ENCODE peak calls at places on chromosomes 6 and 20, in nine cellular contexts. One of them, this sample, is unnamed.

GRCh38 chr20:58359441-58359840 is 29.6 kb upstream of the VAPB start:
- DNase-seq in GM23338: peak; percentile 55
- DNase-seq in mammary epithelial cell: no peak
- DNase-seq in PC-3: no peak
- DNase-seq in BE2C: peak; percentile 61
- DNase-seq in Panc1: no peak
- DNase-seq in mucosa of descending colon: no peak
- DNase-seq in pancreas: no peak
- DNase-seq in choroid plexus epithelial cell: peak; percentile 60
- DNase-seq in this sample: no peak

GRCh38 chr6:7904654-7905319 is 5.8 kb downstream of the TXNDC5 start:
- DNase-seq in GM23338: no peak
- DNase-seq in mammary epithelial cell: no peak
- DNase-seq in PC-3: no peak
- DNase-seq in BE2C: no peak
- DNase-seq in Panc1: no peak
- DNase-seq in mucosa of descending colon: no peak
- DNase-seq in pancreas: no peak
- DNase-seq in choroid plexus epithelial cell: no peak
- DNase-seq in this sample: no peak

GRCh38 chr6:111533087-111533784 is 50.2 kb upstream of the REV3L start:
- DNase-seq in GM23338: no peak
- DNase-seq in mammary epithelial cell: no peak
- DNase-seq in PC-3: no peak
- DNase-seq in BE2C: peak; percentile 35
- DNase-seq in Panc1: no peak
- DNase-seq in mucosa of descending colon: no peak
- DNase-seq in pancreas: no peak
- DNase-seq in choroid plexus epithelial cell: no peak
- DNase-seq in this sample: no peak

GRCh38 chr20:36700438-36700837 is 45.5 kb downstream of the NDRG3 start:
- DNase-seq in GM23338: peak; percentile 16
- DNase-seq in mammary epithelial cell: no peak
- DNase-seq in PC-3: no peak
- DNase-seq in BE2C: no peak
- DNase-seq in Panc1: no peak
- DNase-seq in mucosa of descending colon: no peak
- DNase-seq in pancreas: no peak
- DNase-seq in choroid plexus epithelial cell: no peak
- DNase-seq in this sample: no peak

GRCh38 chr6:92647630-92648029 is 771.7 kb downstream of the EPHA7 start:
- DNase-seq in GM23338: no peak
- DNase-seq in mammary epithelial cell: no peak
- DNase-seq in PC-3: peak; percentile 18
- DNase-seq in BE2C: no peak
- DNase-seq in Panc1: no peak
- DNase-seq in mucosa of descending colon: no peak
- DNase-seq in pancreas: no peak
- DNase-seq in choroid plexus epithelial cell: peak; percentile 16
- DNase-seq in this sample: no peak

GRCh38 chr20:62401331-62401779 is 5.7 kb downstream of the CABLES2 start:
- DNase-seq in GM23338: peak; percentile 78
- DNase-seq in mammary epithelial cell: no peak
- DNase-seq in PC-3: no peak
- DNase-seq in BE2C: no peak
- DNase-seq in Panc1: no peak
- DNase-seq in mucosa of descending colon: no peak
- DNase-seq in pancreas: no peak
- DNase-seq in choroid plexus epithelial cell: no peak
- DNase-seq in this sample: no peak

GRCh38 chr6:108798672-108799355 is 49.4 kb upstream of the ARMC2 start:
- DNase-seq in GM23338: peak; percentile 27
- DNase-seq in mammary epithelial cell: no peak
- DNase-seq in PC-3: no peak
- DNase-seq in BE2C: peak; percentile 81
- DNase-seq in Panc1: no peak
- DNase-seq in mucosa of descending colon: peak; percentile 53
- DNase-seq in pancreas: no peak
- DNase-seq in choroid plexus epithelial cell: peak; percentile 9
- DNase-seq in this sample: peak; percentile 51

GRCh38 chr6:23145801-23146200 is 576.4 kb downstream of the HDGFL1 start:
- DNase-seq in GM23338: no peak
- DNase-seq in mammary epithelial cell: no peak
- DNase-seq in PC-3: no peak
- DNase-seq in BE2C: no peak
- DNase-seq in Panc1: no peak
- DNase-seq in mucosa of descending colon: no peak
- DNase-seq in pancreas: no peak
- DNase-seq in choroid plexus epithelial cell: no peak
- DNase-seq in this sample: no peak

GRCh38 chr20:39862613-39863012 is 826.4 kb downstream of the MAFB start:
- DNase-seq in GM23338: no peak
- DNase-seq in mammary epithelial cell: no peak
- DNase-seq in PC-3: no peak
- DNase-seq in BE2C: no peak
- DNase-seq in Panc1: no peak
- DNase-seq in mucosa of descending colon: no peak
- DNase-seq in pancreas: no peak
- DNase-seq in choroid plexus epithelial cell: peak; percentile 48
- DNase-seq in this sample: no peak

GRCh38 chr6:26538572-26538902 is 371 bp downstream of the HMGN4 start:
- DNase-seq in GM23338: peak; percentile 68
- DNase-seq in mammary epithelial cell: no peak
- DNase-seq in PC-3: peak; percentile 19
- DNase-seq in BE2C: no peak
- DNase-seq in Panc1: no peak
- DNase-seq in mucosa of descending colon: no peak
- DNase-seq in pancreas: no peak
- DNase-seq in choroid plexus epithelial cell: no peak
- DNase-seq in this sample: no peak

DNA sequence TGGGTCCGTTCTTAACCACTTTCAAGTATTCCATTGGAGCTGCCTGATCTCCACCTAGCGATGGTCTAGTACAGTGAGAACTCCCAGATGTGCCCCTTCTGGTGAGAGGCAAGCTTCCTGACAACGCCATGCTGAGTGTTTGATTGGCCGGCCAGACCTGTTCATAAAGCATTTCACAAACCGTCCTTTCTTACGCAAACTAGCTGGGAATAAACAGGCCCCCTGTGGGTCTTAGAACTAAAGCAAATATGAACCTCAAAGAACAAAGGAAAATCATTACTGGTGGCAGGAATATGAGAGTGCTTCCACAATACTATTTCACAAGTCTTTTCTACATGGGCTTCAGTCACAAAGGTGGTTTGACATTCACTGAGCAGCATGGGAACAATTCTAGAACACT is 15.6 kb upstream of the GCNT2 start:
- DNase-seq in GM23338: peak; percentile 51
- DNase-seq in mammary epithelial cell: no peak
- DNase-seq in PC-3: no peak
- DNase-seq in BE2C: no peak
- DNase-seq in Panc1: no peak
- DNase-seq in mucosa of descending colon: no peak
- DNase-seq in pancreas: no peak
- DNase-seq in choroid plexus epithelial cell: peak; percentile 57
- DNase-seq in this sample: no peak
- TF ChIP-seq CTCF in GM23338: peak; percentile 18
- TF ChIP-seq CTCF in mammary epithelial cell: no peak
- TF ChIP-seq CTCF in PC-3: no peak
- TF ChIP-seq CTCF in BE2C: no peak
- TF ChIP-seq CTCF in Panc1: no peak
- TF ChIP-seq CTCF in mucosa of descending colon: no peak
- TF ChIP-seq CTCF in pancreas: no peak
- TF ChIP-seq CTCF in choroid plexus epithelial cell: peak; percentile 4
- TF ChIP-seq CTCF in this sample: no peak

DNA sequence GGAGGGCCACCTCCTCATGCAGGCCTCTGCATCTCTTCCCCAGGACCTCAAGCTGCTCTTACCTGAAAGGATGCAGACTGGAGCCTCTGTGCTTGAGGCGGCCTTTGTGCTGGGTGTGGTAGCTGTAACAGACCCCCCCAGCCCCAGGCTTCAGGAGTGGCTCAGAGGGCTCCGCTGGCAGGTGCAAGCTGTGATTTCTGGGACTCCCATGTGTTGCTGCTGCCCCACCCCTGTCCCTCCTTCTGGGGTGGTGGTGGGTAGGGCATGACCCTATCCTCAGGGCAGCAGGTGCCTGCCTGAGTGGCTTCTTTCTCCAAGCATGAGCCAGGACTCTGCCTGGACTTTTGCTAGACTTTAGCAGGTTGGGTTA is 121.2 kb downstream of the SULF2 start:
- DNase-seq in GM23338: no peak
- DNase-seq in mammary epithelial cell: no peak
- DNase-seq in PC-3: no peak
- DNase-seq in BE2C: no peak
- DNase-seq in Panc1: no peak
- DNase-seq in mucosa of descending colon: no peak
- DNase-seq in pancreas: no peak
- DNase-seq in choroid plexus epithelial cell: no peak
- DNase-seq in this sample: no peak
- TF ChIP-seq CTCF in GM23338: no peak
- TF ChIP-seq CTCF in mammary epithelial cell: no peak
- TF ChIP-seq CTCF in PC-3: peak; percentile 27
- TF ChIP-seq CTCF in BE2C: no peak
- TF ChIP-seq CTCF in Panc1: no peak
- TF ChIP-seq CTCF in mucosa of descending colon: no peak
- TF ChIP-seq CTCF in pancreas: no peak
- TF ChIP-seq CTCF in choroid plexus epithelial cell: no peak
- TF ChIP-seq CTCF in this sample: peak; percentile 53

GRCh38 chr20:19828233-19828632 is 70.2 kb downstream of the RIN2 start:
- DNase-seq in GM23338: no peak
- DNase-seq in mammary epithelial cell: peak; percentile 78
- DNase-seq in PC-3: peak; percentile 97
- DNase-seq in BE2C: no peak
- DNase-seq in Panc1: peak; percentile 60
- DNase-seq in mucosa of descending colon: no peak
- DNase-seq in pancreas: no peak
- DNase-seq in choroid plexus epithelial cell: peak; percentile 64
- DNase-seq in this sample: no peak
- TF ChIP-seq CTCF in GM23338: no peak
- TF ChIP-seq CTCF in mammary epithelial cell: peak; percentile 62
- TF ChIP-seq CTCF in PC-3: peak; percentile 67
- TF ChIP-seq CTCF in BE2C: peak; percentile 20
- TF ChIP-seq CTCF in Panc1: peak; percentile 60
- TF ChIP-seq CTCF in mucosa of descending colon: no peak
- TF ChIP-seq CTCF in pancreas: no peak
- TF ChIP-seq CTCF in choroid plexus epithelial cell: peak; percentile 73
- TF ChIP-seq CTCF in this sample: no peak

GRCh38 chr6:90086517-90086916 is 192.2 kb downstream of the GJA10 start:
- DNase-seq in GM23338: no peak
- DNase-seq in mammary epithelial cell: peak; percentile 94
- DNase-seq in PC-3: peak; percentile 90
- DNase-seq in BE2C: no peak
- DNase-seq in Panc1: no peak
- DNase-seq in mucosa of descending colon: no peak
- DNase-seq in pancreas: no peak
- DNase-seq in choroid plexus epithelial cell: no peak
- DNase-seq in this sample: no peak
- TF ChIP-seq CTCF in GM23338: peak; percentile 63
- TF ChIP-seq CTCF in mammary epithelial cell: peak; percentile 33
- TF ChIP-seq CTCF in PC-3: peak; percentile 63
- TF ChIP-seq CTCF in BE2C: no peak
- TF ChIP-seq CTCF in Panc1: peak; percentile 36
- TF ChIP-seq CTCF in mucosa of descending colon: no peak
- TF ChIP-seq CTCF in pancreas: no peak
- TF ChIP-seq CTCF in choroid plexus epithelial cell: no peak
- TF ChIP-seq CTCF in this sample: no peak

GRCh38 chr6:42086046-42086664 is 35.8 kb downstream of the TAF8 start:
- DNase-seq in GM23338: peak; percentile 62
- DNase-seq in mammary epithelial cell: no peak
- DNase-seq in PC-3: peak; percentile 23
- DNase-seq in BE2C: no peak
- DNase-seq in Panc1: no peak
- DNase-seq in mucosa of descending colon: no peak
- DNase-seq in pancreas: no peak
- DNase-seq in choroid plexus epithelial cell: peak; percentile 27
- DNase-seq in this sample: no peak

GRCh38 chr6:42088101-42088591 is 37.8 kb downstream of the TAF8 start:
- DNase-seq in GM23338: peak; percentile 19
- DNase-seq in mammary epithelial cell: peak; percentile 73
- DNase-seq in PC-3: peak; percentile 90
- DNase-seq in BE2C: no peak
- DNase-seq in Panc1: peak; percentile 51
- DNase-seq in mucosa of descending colon: no peak
- DNase-seq in pancreas: no peak
- DNase-seq in choroid plexus epithelial cell: peak; percentile 54
- DNase-seq in this sample: no peak

GRCh38 chr6:42083530-42083929 is 33.2 kb downstream of the TAF8 start:
- DNase-seq in GM23338: no peak
- DNase-seq in mammary epithelial cell: no peak
- DNase-seq in PC-3: no peak
- DNase-seq in BE2C: no peak
- DNase-seq in Panc1: no peak
- DNase-seq in mucosa of descending colon: no peak
- DNase-seq in pancreas: no peak
- DNase-seq in choroid plexus epithelial cell: no peak
- DNase-seq in this sample: no peak

GRCh38 chr6:42086665-42087050 is 36.3 kb downstream of the TAF8 start:
- DNase-seq in GM23338: no peak
- DNase-seq in mammary epithelial cell: no peak
- DNase-seq in PC-3: no peak
- DNase-seq in BE2C: no peak
- DNase-seq in Panc1: no peak
- DNase-seq in mucosa of descending colon: no peak
- DNase-seq in pancreas: no peak
- DNase-seq in choroid plexus epithelial cell: no peak
- DNase-seq in this sample: no peak

GRCh38 chr6:42084889-42085288 is 34.6 kb downstream of the TAF8 start:
- DNase-seq in GM23338: no peak
- DNase-seq in mammary epithelial cell: no peak
- DNase-seq in PC-3: peak; percentile 33
- DNase-seq in BE2C: no peak
- DNase-seq in Panc1: no peak
- DNase-seq in mucosa of descending colon: no peak
- DNase-seq in pancreas: no peak
- DNase-seq in choroid plexus epithelial cell: peak; percentile 35
- DNase-seq in this sample: no peak
- TF ChIP-seq CTCF in GM23338: peak; percentile 5
- TF ChIP-seq CTCF in mammary epithelial cell: peak; percentile 26
- TF ChIP-seq CTCF in PC-3: peak; percentile 47
- TF ChIP-seq CTCF in BE2C: peak; percentile 30
- TF ChIP-seq CTCF in Panc1: no peak
- TF ChIP-seq CTCF in mucosa of descending colon: no peak
- TF ChIP-seq CTCF in pancreas: no peak
- TF ChIP-seq CTCF in choroid plexus epithelial cell: peak; percentile 38
- TF ChIP-seq CTCF in this sample: no peak

GRCh38 chr20:258963-259362 is 1.4 kb downstream of the DEFB132 start:
- DNase-seq in GM23338: peak; percentile 31
- DNase-seq in mammary epithelial cell: no peak
- DNase-seq in PC-3: peak; percentile 32
- DNase-seq in BE2C: no peak
- DNase-seq in Panc1: no peak
- DNase-seq in mucosa of descending colon: no peak
- DNase-seq in pancreas: no peak
- DNase-seq in choroid plexus epithelial cell: peak; percentile 50
- DNase-seq in this sample: no peak
- TF ChIP-seq CTCF in GM23338: peak; percentile 47
- TF ChIP-seq CTCF in mammary epithelial cell: peak; percentile 9
- TF ChIP-seq CTCF in PC-3: peak; percentile 41
- TF ChIP-seq CTCF in BE2C: no peak
- TF ChIP-seq CTCF in Panc1: peak; percentile 65
- TF ChIP-seq CTCF in mucosa of descending colon: no peak
- TF ChIP-seq CTCF in pancreas: no peak
- TF ChIP-seq CTCF in choroid plexus epithelial cell: peak; percentile 54
- TF ChIP-seq CTCF in this sample: no peak

This sample was measured in natural killer cell.